ENCODE peak calls at places on chromosomes 16 and 17, in six cellular contexts. P is IMR-90, N is A549, S is K562, Y is GM12878, F is HepG2. I is an unnamed sample.

GRCh38 chr16:8377864-8378263 is 212.4 kb downstream of the TMEM114 start:
- DNase-seq in S (no peak), N (no peak), P (no peak), Y (no peak), F (no peak), I (no peak)

GRCh38 chr16:11348737-11349598 is 3.7 kb downstream of the RMI2 start:
- DNase-seq in Y (no peak), F (no peak), N (no peak), S (no peak), P (no peak), I (no peak)

GRCh38 chr17:77445030-77445907 is 304.5 kb downstream of the SEC14L1 start:
- DNase-seq in Y (peak), F (no peak), N (no peak), P (peak), S (no peak), I (no peak)

GRCh38 chr17:19338031-19338990 is 24.2 kb downstream of the B9D1 start:
- DNase-seq in Y (no peak), S (peak), F (peak), N (peak), P (peak), I (peak)

GRCh38 chr17:2485543-2485942 is 26.1 kb downstream of the METTL16 start:
- DNase-seq in Y (no peak), F (peak), S (no peak), N (peak), P (no peak), I (no peak)

GRCh38 chr16:83653785-83654184 is 154.0 kb upstream of the HSBP1 start:
- DNase-seq in P (peak), N (no peak), S (no peak), Y (no peak), F (no peak), I (no peak)

GRCh38 chr16:6377956-6378355 is 954.7 kb upstream of the RBFOX1 start:
- DNase-seq in Y (no peak), P (no peak), N (no peak), S (no peak), F (no peak), I (no peak)

GRCh38 chr17:68011199-68011665 is 15.0 kb upstream of the C17orf58 start:
- DNase-seq in F (peak), N (peak), P (no peak), Y (no peak), S (peak), I (peak)

GRCh38 chr17:44087319-44087718 is 16.8 kb downstream of the G6PC3 start:
- DNase-seq in F (no peak), S (no peak), Y (no peak), P (no peak), N (no peak), I (no peak)

GRCh38 chr17:35825206-35825605 is 15.9 kb downstream of the TAF15 start:
- DNase-seq in N (no peak), P (no peak), S (no peak), Y (no peak), F (no peak), I (no peak)

GRCh38 chr16:77890075-77890474 is 101.7 kb downstream of the VAT1L start:
- DNase-seq in S (no peak), P (no peak), F (no peak), N (no peak), Y (no peak), I (no peak)

GRCh38 chr17:78852709-78853111 is 12.1 kb upstream of the USP36 start:
- DNase-seq in P (peak), S (peak), N (peak), Y (no peak), F (peak), I (peak)

GRCh38 chr16:51149721-51150158 is 1.3 kb downstream of the SALL1 start:
- DNase-seq in N (no peak), P (no peak), Y (no peak), S (no peak), F (no peak), I (no peak)

GRCh38 chr17:77854083-77854758 is 104.3 kb upstream of the TNRC6C start:
- DNase-seq in P (no peak), N (no peak), F (no peak), S (no peak), Y (no peak), I (no peak)

GRCh38 chr17:75036643-75037268 is 10.0 kb downstream of the ATP5PD start:
- DNase-seq in Y (no peak), N (peak), S (peak), F (no peak), P (peak), I (peak)

GRCh38 chr16:65070831-65071230 is 51.0 kb downstream of the CDH11 start:
- DNase-seq in N (peak), Y (no peak), S (no peak), F (peak), P (peak), I (no peak)

GRCh38 chr17:79655672-79656290 is 44.9 kb upstream of the RBFOX3 start:
- DNase-seq in N (no peak), S (no peak), P (no peak), Y (no peak), F (no peak), I (peak)

GRCh38 chr17:37605813-37606505 is 3.3 kb downstream of the SYNRG start:
- DNase-seq in P (no peak), Y (no peak), S (no peak), N (no peak), F (no peak), I (no peak)

GRCh38 chr16:79537584-79537983 is 63.0 kb downstream of the MAF start:
- DNase-seq in P (no peak), S (no peak), Y (no peak), N (no peak), F (no peak), I (no peak)

GRCh38 chr16:1057252-1057932 is 15.2 kb upstream of the SSTR5 start:
- DNase-seq in N (no peak), Y (no peak), S (peak), F (no peak), P (no peak), I (peak)

GRCh38 chr17:55303701-55304145 is 39.0 kb downstream of the HLF start:
- DNase-seq in P (peak), N (no peak), Y (no peak), F (no peak), S (no peak), I (no peak)

GRCh38 chr17:8961861-8962260 is 3.6 kb downstream of the PIK3R5 start:
- DNase-seq in Y (no peak), P (no peak), N (no peak), S (no peak), F (no peak), I (no peak)

GRCh38 chr16:76294691-76295214 is 17.6 kb downstream of the CNTNAP4 start:
- DNase-seq in P (no peak), N (no peak), F (no peak), Y (no peak), S (no peak), I (no peak)

GRCh38 chr17:59333845-59334244 is 2.4 kb downstream of the YPEL2 start:
- DNase-seq in P (no peak), Y (no peak), F (no peak), S (no peak), N (no peak), I (no peak)

GRCh38 chr17:6912110-6913051 is 80.9 kb upstream of the TEKT1 start:
- DNase-seq in Y (no peak), N (no peak), P (no peak), S (no peak), F (no peak), I (no peak)

GRCh38 chr17:68972119-68972704 is 17.0 kb upstream of the ABCA8 start:
- DNase-seq in S (no peak), F (peak), Y (no peak), P (peak), N (peak), I (peak)

GRCh38 chr17:44108440-44109311 is 14.8 kb downstream of the HDAC5 start:
- DNase-seq in P (peak), S (peak), N (peak), Y (no peak), F (peak), I (no peak)

GRCh38 chr16:82585675-82586074 is 41.1 kb upstream of the CDH13 start:
- DNase-seq in N (no peak), P (peak), F (no peak), S (no peak), Y (no peak), I (no peak)

GRCh38 chr17:44865921-44866320 is 18.2 kb downstream of the HIGD1B start:
- DNase-seq in Y (no peak), N (no peak), F (no peak), P (no peak), S (no peak), I (no peak)

GRCh38 chr17:37273419-37274051 is 102.2 kb upstream of the C17orf78 start:
- DNase-seq in N (peak), S (peak), P (peak), Y (no peak), F (no peak), I (no peak)

DNA sequence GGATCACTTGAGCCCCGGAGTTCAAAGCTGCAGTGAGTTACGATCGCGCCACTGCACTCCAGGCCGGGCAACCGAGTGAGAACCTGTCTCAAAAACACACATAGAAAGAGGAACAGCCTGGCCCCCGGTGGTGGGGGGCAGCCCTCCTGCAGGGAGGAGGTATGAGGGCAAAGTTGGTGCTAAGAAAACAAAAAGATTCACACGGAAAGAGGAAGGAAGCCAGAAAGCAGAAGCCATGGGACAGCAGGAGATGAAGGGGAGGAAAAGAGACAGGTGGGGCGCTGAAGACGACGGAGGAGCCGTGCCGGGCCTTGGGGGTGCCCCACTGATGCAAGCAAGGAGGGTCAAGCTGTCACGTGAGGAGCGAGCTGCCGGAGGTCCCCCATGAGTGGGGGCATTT is 8.2 kb upstream of the C16orf74 start:
- DNase-seq in S (no peak), Y (no peak), F (no peak), N (no peak), P (no peak), I (no peak)
- TF ChIP-seq BHLHE40 in S (no peak), Y (peak), F (no peak), N (no peak), P (no peak), I (no peak)

DNA sequence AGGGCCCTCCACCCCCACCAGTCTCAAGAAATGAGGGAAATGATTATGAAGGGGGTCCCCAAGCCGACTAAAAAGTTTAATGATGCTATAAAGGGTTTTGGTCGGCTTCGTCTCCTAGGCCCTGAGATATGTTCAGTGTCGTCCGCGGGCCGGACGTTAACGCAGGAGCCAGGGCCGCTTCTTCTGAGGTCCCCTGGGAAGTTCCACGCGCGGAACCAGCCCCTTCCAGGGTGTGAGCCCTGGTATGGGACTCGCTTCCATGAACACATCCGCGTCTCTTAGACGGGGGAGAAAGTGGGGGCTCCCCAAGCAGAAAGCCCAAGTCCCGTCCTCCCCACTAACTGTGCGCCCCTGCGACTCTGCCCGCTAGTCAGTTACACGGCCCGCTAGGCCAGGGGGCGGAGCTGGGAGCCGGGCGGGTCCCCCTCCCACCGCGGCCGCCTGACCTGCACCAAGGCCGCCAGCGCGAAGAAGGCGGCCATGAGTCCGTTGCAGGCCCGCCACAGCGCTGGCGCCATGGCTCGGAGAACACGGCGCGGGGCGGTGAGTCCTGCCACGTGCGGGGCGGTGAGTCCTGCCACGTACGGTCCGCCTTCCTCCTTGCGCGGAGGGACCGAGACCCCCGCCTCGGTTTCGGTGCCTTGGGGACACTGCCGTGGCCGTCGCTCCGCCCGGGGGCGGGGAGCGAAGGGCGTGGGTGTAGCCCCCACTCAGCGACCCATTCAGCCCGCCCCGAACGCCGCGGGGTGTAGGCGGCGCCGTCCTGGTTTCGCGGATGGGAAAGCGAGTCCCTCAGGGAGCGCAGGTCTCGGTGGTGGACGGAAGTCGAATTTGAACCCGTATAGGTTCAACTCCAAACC is at the start of gene TMEM220:
- DNase-seq in P (peak), Y (no peak), S (no peak), N (peak), F (peak), I (peak)
- TF ChIP-seq BHLHE40 in P (peak), Y (peak), S (no peak), N (no peak), F (peak), I (no peak)

GRCh38 chr17:50426814-50427787 is 1.1 kb downstream of the ACSF2 start:
- DNase-seq in S (peak), N (peak), Y (no peak), F (peak), P (peak), I (peak)
- TF ChIP-seq BHLHE40 in S (no peak), N (no peak), Y (peak), F (no peak), P (no peak), I (no peak)

GRCh38 chr17:73393962-73394361 is 82.2 kb upstream of the CDC42EP4 start:
- DNase-seq in P (peak), Y (no peak), F (peak), N (peak), S (peak), I (no peak)
- TF ChIP-seq BHLHE40 in P (no peak), Y (no peak), F (no peak), N (no peak), S (no peak), I (no peak)

DNA sequence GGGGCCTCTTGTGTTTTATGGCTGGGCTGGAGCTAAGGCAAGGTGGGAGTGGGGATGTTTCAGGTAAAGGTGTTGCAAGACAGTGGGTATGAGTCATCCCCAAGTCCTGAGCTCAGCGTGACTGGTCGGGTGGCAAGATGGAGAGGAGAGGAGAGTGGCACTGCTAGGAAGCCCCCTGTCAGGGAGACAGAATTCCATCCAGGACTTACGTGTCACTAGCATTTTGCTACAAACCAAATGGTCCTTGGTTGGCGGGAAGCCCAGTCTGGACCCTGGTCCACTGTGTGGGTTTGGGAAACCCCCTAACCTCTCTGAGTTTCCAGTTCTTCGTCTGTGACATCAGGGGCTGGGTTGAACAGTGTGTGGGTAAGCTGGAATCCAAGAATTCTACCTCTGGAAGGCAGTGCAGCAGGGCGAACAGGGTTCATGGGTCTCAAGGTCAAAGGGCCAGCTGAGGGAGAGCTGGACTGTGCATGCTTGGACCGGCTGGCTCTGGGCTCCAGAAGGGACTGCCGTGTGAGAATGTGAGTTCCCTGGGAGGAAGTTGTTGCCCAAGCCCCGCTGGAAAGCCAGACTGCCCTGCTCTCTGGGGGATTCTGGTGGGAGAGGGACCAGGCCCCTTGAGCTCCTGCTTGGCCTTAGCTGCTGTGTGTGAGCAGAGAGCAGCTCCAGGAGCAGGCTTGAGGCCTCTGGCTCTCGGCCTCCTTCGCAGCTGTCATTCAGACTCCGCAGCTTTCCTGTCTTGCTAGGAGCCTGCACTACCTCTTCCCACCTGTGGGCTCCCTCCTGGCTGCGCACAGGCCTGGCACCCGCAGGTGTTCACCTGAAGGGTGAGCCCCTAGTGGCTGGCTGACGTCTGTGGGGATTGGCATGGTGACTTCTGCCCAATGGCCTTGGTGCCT is 84.5 kb downstream of the NT5M start:
- DNase-seq in Y (no peak), N (peak), F (peak), P (no peak), S (peak), I (peak)
- TF ChIP-seq BHLHE40 in Y (no peak), N (no peak), F (no peak), P (no peak), S (no peak), I (no peak)

GRCh38 chr16:12436201-12436657 is 367.5 kb downstream of the CPPED1 start:
- DNase-seq in F (no peak), N (no peak), Y (no peak), P (no peak), S (no peak), I (no peak)
- TF ChIP-seq BHLHE40 in F (no peak), N (no peak), Y (no peak), P (no peak), S (no peak), I (no peak)

GRCh38 chr16:21300309-21301167 is 22.4 kb upstream of the CRYM start:
- DNase-seq in N (peak), F (peak), P (peak), S (peak), Y (peak), I (peak)

GRCh38 chr16:21302454-21302853 is 24.4 kb upstream of the CRYM start:
- DNase-seq in N (no peak), Y (no peak), P (peak), S (no peak), F (no peak), I (no peak)

GRCh38 chr16:21301168-21301894 is 23.2 kb upstream of the CRYM start:
- DNase-seq in N (peak), S (peak), F (peak), Y (peak), P (peak), I (peak)

GRCh38 chr16:21301895-21302291 is 23.8 kb upstream of the CRYM start:
- DNase-seq in N (no peak), F (no peak), Y (no peak), P (peak), S (no peak), I (no peak)

DNA sequence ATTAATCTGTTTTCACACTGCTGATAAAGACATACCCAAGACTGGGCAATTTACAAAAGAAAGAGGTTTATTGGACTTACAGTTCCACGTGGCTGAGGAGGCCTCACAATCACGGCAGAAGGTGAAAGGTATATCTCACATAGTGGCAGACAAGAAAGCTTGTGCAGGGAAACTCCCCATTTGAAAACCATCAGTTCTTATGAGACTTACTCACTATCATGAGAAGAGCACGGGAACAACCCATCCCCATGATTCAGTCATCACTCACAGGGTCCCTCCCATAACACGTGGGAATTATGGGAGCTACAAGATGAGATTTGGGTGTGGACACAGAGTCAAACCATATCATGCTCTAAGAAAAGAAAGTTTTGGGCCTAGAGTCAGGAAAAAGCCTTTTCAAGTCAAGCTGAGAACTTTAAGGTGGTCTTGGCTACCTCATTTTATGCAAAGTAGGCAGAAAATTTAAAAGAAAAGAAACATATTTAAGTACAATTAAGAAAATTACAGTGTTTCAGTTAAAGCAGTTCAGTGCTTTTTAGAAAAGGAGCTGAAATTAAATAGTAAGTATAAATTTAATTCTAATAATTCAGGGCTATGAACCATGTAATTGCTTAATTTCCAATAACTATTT is 24.9 kb upstream of the CRYM start:
- DNase-seq in Y (peak), N (peak), S (peak), F (no peak), P (peak), I (no peak)
- TF ChIP-seq BHLHE40 in Y (peak), N (no peak), S (peak), F (no peak), P (peak), I (no peak)

DNA sequence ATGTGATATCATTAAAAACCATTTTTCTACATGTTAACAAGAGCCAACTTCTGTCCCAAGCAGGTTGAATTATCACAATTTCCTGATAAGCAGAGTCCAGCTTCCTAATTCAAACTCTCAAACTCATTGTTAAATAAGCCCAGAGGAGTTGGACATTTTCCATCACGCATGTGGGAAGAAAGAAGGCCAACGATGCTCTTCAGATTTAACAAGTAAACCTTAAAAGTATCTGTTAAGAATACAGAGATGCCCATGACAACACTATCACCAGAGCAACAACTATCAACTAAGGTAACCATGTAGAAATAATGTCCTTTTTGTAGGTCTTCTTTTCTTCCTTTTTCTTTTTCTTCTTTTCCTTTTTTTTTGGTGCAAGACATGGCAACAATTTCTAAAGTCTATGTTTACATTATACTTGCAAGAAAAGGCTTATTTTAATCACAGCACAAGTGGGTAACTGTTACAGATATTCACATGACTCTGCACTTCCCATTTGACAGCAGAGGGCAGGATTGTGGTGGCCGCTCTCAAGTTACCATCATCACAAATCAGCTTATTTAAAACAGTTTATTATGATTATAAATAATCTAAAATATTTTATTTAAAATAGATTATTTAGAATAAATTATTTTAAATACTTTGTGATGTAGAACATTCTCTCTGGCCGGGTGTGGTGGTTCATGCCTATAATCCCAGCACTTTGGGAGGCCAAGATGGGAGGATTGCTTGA is 35.7 kb upstream of the DHRS7B start:
- DNase-seq in Y (no peak), S (no peak), P (peak), N (no peak), F (no peak), I (no peak)
- TF ChIP-seq BHLHE40 in Y (no peak), S (no peak), P (no peak), N (no peak), F (no peak), I (no peak)

GRCh38 chr17:40337351-40337750 is 27.2 kb downstream of the GJD3 start:
- DNase-seq in N (no peak), P (no peak), S (no peak), Y (no peak), F (no peak), I (no peak)
- TF ChIP-seq BHLHE40 in N (no peak), P (no peak), S (no peak), Y (no peak), F (no peak), I (no peak)

I was measured in HEK293T.